ENCODE peak calls at places on chromosomes 16 and 17, in eight cellular contexts. O, Z, N, C, T, V, Y and J are unnamed samples.

GRCh38 chr17:78140169-78141051 is 5.8 kb upstream of the C17orf99 start:
- DNase-seq in N (peak), Z (peak), C (peak), O (peak), T (peak), Y (peak), V (peak), J (peak)

GRCh38 chr17:82065193-82065637 is 389 bp downstream of the DUS1L start:
- DNase-seq in N (no peak), Y (no peak), V (no peak), O (peak), T (peak), Z (no peak), C (peak), J (no peak)

GRCh38 chr16:90001761-90002503 is 17.3 kb downstream of the DBNDD1 start:
- DNase-seq in Y (no peak), C (no peak), O (no peak), N (no peak), Z (no peak), T (no peak), V (no peak), J (no peak)

GRCh38 chr17:9886141-9886930 is 18.7 kb downstream of the RCVRN start:
- DNase-seq in Y (no peak), T (no peak), O (no peak), N (no peak), C (no peak), V (no peak), Z (no peak), J (no peak)

GRCh38 chr16:88442811-88443576 is 10.1 kb upstream of the ZFPM1 start:
- DNase-seq in O (peak), C (peak), N (peak), Z (peak), V (peak), T (peak), Y (peak), J (peak)

GRCh38 chr17:74368341-74369152 is 1.2 kb downstream of the GPR142 start:
- DNase-seq in Y (peak), N (peak), T (peak), V (peak), O (peak), C (peak), Z (peak), J (peak)

GRCh38 chr17:28552201-28552999 is at the start of gene UNC119:
- DNase-seq in Y (peak), V (peak), C (peak), Z (peak), N (peak), O (peak), T (peak), J (peak)

GRCh38 chr16:81669473-81670350 is 109.4 kb upstream of the PLCG2 start:
- DNase-seq in Y (no peak), Z (no peak), T (no peak), C (no peak), V (no peak), O (no peak), N (no peak), J (no peak)

GRCh38 chr16:13839577-13839976 is 80.4 kb upstream of the ERCC4 start:
- DNase-seq in C (no peak), N (no peak), T (no peak), O (no peak), Y (no peak), V (no peak), Z (no peak), J (no peak)

GRCh38 chr17:81093576-81094223 is 58.7 kb downstream of the BAIAP2 start:
- DNase-seq in C (no peak), N (no peak), T (no peak), Y (no peak), O (no peak), V (no peak), Z (no peak), J (no peak)

GRCh38 chr17:692116-692515 is 22.5 kb downstream of the VPS53 start:
- DNase-seq in N (no peak), Z (peak), C (peak), V (peak), T (no peak), Y (no peak), O (peak), J (no peak)

GRCh38 chr16:29007865-29008593 is 23.2 kb downstream of the LAT start:
- DNase-seq in C (peak), Z (peak), N (no peak), O (peak), T (no peak), V (peak), Y (no peak), J (no peak)

GRCh38 chr17:29126268-29126923 is 53.8 kb downstream of the MYO18A start:
- DNase-seq in Y (no peak), Z (no peak), N (no peak), V (no peak), O (no peak), T (no peak), C (no peak), J (no peak)

GRCh38 chr16:23121024-23121423 is 28.2 kb downstream of the USP31 start:
- DNase-seq in V (no peak), T (no peak), N (no peak), C (no peak), Y (no peak), Z (no peak), O (no peak), J (no peak)

GRCh38 chr17:47239663-47240374 is 13.8 kb upstream of the ITGB3 start:
- DNase-seq in O (peak), T (peak), Y (no peak), Z (peak), V (peak), N (no peak), C (peak), J (no peak)

GRCh38 chr16:89031715-89032659 is 55.0 kb upstream of the CBFA2T3 start:
- DNase-seq in T (no peak), C (no peak), Z (no peak), O (no peak), N (no peak), V (no peak), Y (no peak), J (peak)

GRCh38 chr17:7972131-7972785 is 30.2 kb upstream of the GUCY2D start:
- DNase-seq in O (no peak), C (no peak), Y (no peak), Z (no peak), N (no peak), T (no peak), V (no peak), J (no peak)

GRCh38 chr16:30741461-30741914 is 6.7 kb upstream of the PHKG2 start:
- DNase-seq in O (peak), C (peak), Z (peak), V (peak), N (no peak), T (peak), Y (no peak), J (no peak)

GRCh38 chr17:41939044-41939695 is 8.8 kb downstream of the ODAD4 start:
- DNase-seq in O (no peak), V (no peak), Z (no peak), N (no peak), Y (no peak), C (no peak), T (no peak), J (no peak)

GRCh38 chr17:50270430-50271172 is 3.7 kb upstream of the TMEM92 start:
- DNase-seq in N (peak), C (peak), V (peak), Z (no peak), O (no peak), Y (peak), T (peak), J (peak)

GRCh38 chr17:42201155-42201772 is 7.0 kb upstream of the GHDC start:
- DNase-seq in T (peak), O (no peak), Y (no peak), V (no peak), Z (no peak), C (no peak), N (no peak), J (no peak)

GRCh38 chr16:67252806-67253497 is 4.2 kb downstream of the SLC9A5 start:
- DNase-seq in Z (no peak), T (no peak), N (no peak), V (no peak), Y (no peak), C (no peak), O (no peak), J (no peak)

GRCh38 chr17:40014375-40014980 is 762 bp upstream of the CSF3 start:
- DNase-seq in Y (no peak), N (no peak), C (no peak), V (no peak), Z (no peak), O (no peak), T (no peak), J (no peak)

GRCh38 chr17:58403312-58403711 is 14.0 kb downstream of the RNF43 start:
- DNase-seq in Z (peak), V (no peak), N (no peak), O (peak), T (no peak), C (no peak), Y (no peak), J (no peak)

GRCh38 chr17:50117202-50118040 is 12.5 kb downstream of the SAMD14 start:
- DNase-seq in T (peak), C (peak), Y (peak), V (no peak), Z (peak), O (peak), N (peak), J (peak)

GRCh38 chr17:62705781-62706597 is 78.5 kb downstream of the MRC2 start:
- DNase-seq in Y (no peak), T (no peak), C (no peak), Z (no peak), N (no peak), O (no peak), V (peak), J (no peak)
- TF ChIP-seq CTCF in Y (no peak), T (no peak), C (no peak), Z (no peak), N (no peak), O (no peak), V (no peak), J (no peak)

GRCh38 chr16:1009358-1010150 is 28.0 kb downstream of the SOX8 start:
- DNase-seq in C (no peak), Z (no peak), V (no peak), T (no peak), Y (no peak), O (no peak), N (no peak), J (no peak)

GRCh38 chr16:1011316-1012082 is 29.9 kb downstream of the SOX8 start:
- DNase-seq in C (no peak), Y (no peak), Z (no peak), O (no peak), N (no peak), V (no peak), T (no peak), J (no peak)

GRCh38 chr16:1010266-1010665 is 28.7 kb downstream of the SOX8 start:
- DNase-seq in T (peak), O (no peak), Y (no peak), Z (no peak), V (no peak), N (no peak), C (no peak), J (no peak)

GRCh38 chr16:1012135-1012534 is 30.6 kb downstream of the SOX8 start:
- DNase-seq in N (no peak), O (no peak), T (no peak), Y (no peak), C (no peak), Z (no peak), V (no peak), J (no peak)

DNA sequence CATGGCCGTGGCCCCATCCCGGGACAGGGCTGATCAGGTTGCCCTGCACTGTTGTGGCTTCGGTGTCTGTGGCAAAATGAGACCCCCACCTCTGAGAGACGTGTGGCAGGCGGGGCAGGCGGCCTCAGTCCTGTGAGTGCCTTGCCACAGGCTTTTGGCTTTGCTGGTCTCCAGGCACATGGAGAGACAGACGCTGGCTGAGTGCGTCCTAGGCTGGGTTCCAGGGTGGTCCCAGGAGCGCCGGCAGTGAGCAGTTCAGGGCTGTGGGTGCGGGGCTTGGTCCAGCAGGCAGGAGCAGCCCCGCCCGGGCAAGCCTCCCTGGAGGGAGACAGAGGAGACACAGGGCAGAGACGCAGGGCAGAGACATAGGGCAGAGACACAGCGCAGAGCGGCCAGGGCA is 29.2 kb downstream of the SOX8 start:
- DNase-seq in C (no peak), O (no peak), V (no peak), Y (no peak), T (no peak), Z (no peak), N (no peak), J (no peak)
- TF ChIP-seq CTCF in C (no peak), O (no peak), V (no peak), Y (no peak), T (no peak), Z (no peak), N (no peak), J (no peak)

GRCh38 chr16:58515871-58516767 is 802 bp downstream of the SETD6 start:
- DNase-seq in T (peak), O (peak), N (no peak), V (no peak), Y (peak), Z (peak), C (no peak), J (peak)

GRCh38 chr16:58516768-58517107 is 1.4 kb downstream of the SETD6 start:
- DNase-seq in Z (no peak), N (no peak), C (no peak), Y (no peak), T (no peak), O (no peak), V (no peak), J (no peak)

GRCh38 chr16:58513874-58514273 is 1.4 kb upstream of the SETD6 start:
- DNase-seq in C (no peak), Y (no peak), T (no peak), Z (no peak), V (no peak), N (no peak), O (no peak), J (no peak)

GRCh38 chr16:58518083-58518979 is 3.0 kb downstream of the SETD6 start:
- DNase-seq in T (no peak), Y (no peak), N (no peak), Z (no peak), O (no peak), C (no peak), V (no peak), J (peak)

DNA sequence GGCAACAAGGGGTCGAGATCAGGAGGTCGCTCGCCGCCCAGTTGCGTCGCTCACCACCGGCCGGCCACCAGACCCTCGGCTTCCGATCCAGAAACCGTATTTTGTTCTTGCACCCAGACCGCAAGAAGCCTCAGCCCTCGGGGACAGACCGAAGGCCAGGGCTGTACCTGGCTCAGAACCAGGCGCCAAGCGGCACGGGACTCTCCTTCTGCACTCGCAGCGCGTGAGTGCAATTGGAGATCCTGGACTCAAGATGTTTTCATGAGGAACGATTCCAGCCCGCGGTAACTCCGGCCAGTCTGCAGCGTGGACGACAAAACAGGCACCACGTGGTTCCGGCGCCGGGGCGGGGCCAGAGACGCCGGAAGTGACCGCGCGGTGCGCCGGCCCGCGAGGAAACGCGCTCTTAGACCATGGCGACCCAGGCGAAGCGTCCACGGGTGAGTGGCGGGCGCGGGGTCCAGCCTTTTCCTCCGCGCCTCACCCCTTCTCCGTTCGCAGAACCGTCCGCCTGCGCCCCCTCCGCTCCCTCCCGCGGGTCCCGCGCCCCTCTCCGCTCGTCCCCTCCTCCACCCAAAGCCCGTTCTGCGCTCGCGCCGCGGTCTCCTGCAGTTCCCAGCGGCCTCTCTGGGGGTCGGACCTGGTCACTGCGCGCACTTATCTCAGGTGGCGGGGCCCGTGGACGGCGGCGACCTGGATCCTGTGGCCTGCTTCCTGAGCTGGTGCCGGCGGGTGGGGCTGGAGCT is at the start of gene SETD6:
- DNase-seq in O (peak), C (peak), N (peak), Z (peak), T (peak), V (peak), Y (peak), J (peak)
- TF ChIP-seq CTCF in O (peak), C (peak), N (peak), Z (peak), T (no peak), V (no peak), Y (no peak), J (no peak)

DNA sequence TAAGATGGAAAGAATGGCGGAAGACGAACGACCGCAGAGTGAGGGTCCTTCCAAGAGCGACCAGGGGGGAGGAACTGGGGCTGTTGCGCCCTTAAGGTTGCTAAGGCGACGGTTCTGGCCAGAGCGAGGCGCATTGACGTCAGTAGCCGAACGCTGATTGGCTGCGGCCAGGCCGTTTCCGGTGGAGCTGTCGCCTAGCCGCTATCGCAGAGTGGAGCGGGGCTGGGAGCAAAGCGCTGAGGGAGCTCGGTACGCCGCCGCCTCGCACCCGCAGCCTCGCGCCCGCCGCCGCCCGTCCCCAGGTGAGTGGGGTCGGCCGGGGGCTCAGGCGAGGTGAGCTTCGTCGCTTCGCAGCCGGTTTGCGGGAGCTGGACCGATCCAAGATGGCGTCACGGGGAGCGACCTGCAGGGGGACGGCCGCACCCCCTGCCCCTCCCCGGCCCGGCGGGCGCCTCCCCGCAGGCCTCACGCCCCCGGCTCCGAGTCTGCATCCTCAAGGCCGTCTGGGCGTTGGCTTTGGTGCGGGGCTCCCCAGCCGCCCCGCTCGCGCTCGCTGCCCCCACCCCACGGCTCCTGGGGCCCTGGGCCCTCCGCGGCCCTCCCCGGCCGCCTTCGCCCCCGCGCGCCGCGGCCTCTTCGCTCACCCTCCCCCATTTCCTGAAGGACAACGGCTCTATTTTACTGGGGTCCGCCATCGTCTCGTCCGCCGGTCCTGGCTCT is at the start of gene PRKAR1A:
- DNase-seq in V (peak), Y (peak), T (peak), C (peak), N (peak), Z (peak), O (peak), J (peak)
- TF ChIP-seq CTCF in V (no peak), Y (no peak), T (no peak), C (no peak), N (peak), Z (no peak), O (no peak), J (no peak)